ENCODE peak calls at places on chromosomes 11 and 22, in nine cellular contexts. N is hypothalamus; V is mucosa of gallbladder; D is activated effector memory CD4-positive, alpha-beta T cell treated with anti-CD3 and anti-CD28 coated beads, Interleukin-2, amount 50 U/mL, for 16 hours; O is kidney tubule cell; K is stimulated activated CD8-positive, alpha-beta memory T cell treated with anti-CD3 and anti-CD28 coated beads, Interleukin-12 subunit alpha, Interleukin-12 subunit beta, amount 100 ng/mL, for 1 hour; W is activated CD8-positive, alpha-beta memory T cell treated with anti-CD3 and anti-CD28 coated beads for 1 hour; P is germinal center; Y is stimulated activated CD4-positive, alpha-beta T cell treated with anti-CD3 and anti-CD28 coated beads, Interleukin-2, amount 100 ng/mL, for 24 hours. S is an unnamed sample.

GRCh38 chr11:45560935-45561330 is 104.5 kb downstream of the CHST1 start:
- DNase-seq in K (no peak), O (no peak), Y (no peak), N (no peak), V (no peak), P (no peak), D (no peak), W (no peak), S (no peak)

GRCh38 chr22:20271114-20271994 is 3.2 kb upstream of the RTN4R start:
- DNase-seq in Y (no peak), W (no peak), V (no peak), D (no peak), K (no peak), O (no peak), P (no peak), N (no peak), S (no peak)

GRCh38 chr11:61338783-61339489 is 5.9 kb downstream of the TKFC start:
- DNase-seq in N (no peak), V (no peak), P (no peak), W (no peak), K (no peak), O (no peak), Y (no peak), D (peak), S (no peak)

GRCh38 chr11:117194267-117194666 is 4.9 kb upstream of the TAGLN start:
- DNase-seq in K (no peak), P (no peak), O (no peak), D (no peak), W (no peak), V (no peak), Y (no peak), N (no peak), S (no peak)

GRCh38 chr11:34155057-34155758 is 49.8 kb downstream of the NAT10 start:
- DNase-seq in K (no peak), Y (no peak), N (no peak), W (no peak), P (no peak), O (no peak), D (no peak), V (no peak), S (no peak)

GRCh38 chr11:7513210-7514098 is at the start of gene PPFIBP2:
- DNase-seq in K (peak), D (peak), N (peak), P (peak), W (peak), V (peak), O (peak), Y (peak), S (no peak)

GRCh38 chr22:32120603-32121002 is 38.5 kb downstream of the C22orf42 start:
- DNase-seq in O (no peak), Y (no peak), K (no peak), N (no peak), P (no peak), W (no peak), V (no peak), D (no peak), S (no peak)

GRCh38 chr11:2590131-2590950 is 109.5 kb downstream of the KCNQ1OT1 start:
- DNase-seq in D (no peak), V (no peak), P (no peak), W (no peak), O (no peak), Y (no peak), N (no peak), K (no peak), S (no peak)

GRCh38 chr22:46454910-46455269 is 82.5 kb downstream of the CELSR1 start:
- DNase-seq in Y (no peak), W (no peak), N (no peak), P (no peak), D (no peak), O (peak), V (no peak), K (no peak), S (no peak)

GRCh38 chr11:4480577-4481539 is 1.6 kb upstream of the OR52K1 start:
- DNase-seq in O (peak), K (no peak), V (no peak), W (no peak), Y (peak), N (no peak), P (no peak), D (no peak), S (no peak)

GRCh38 chr11:4072668-4073285 is 21.8 kb upstream of the RRM1 start:
- DNase-seq in W (no peak), O (peak), Y (peak), N (no peak), P (peak), V (peak), D (no peak), K (peak), S (no peak)

GRCh38 chr11:20162340-20162739 is 2.1 kb upstream of the DBX1 start:
- DNase-seq in Y (no peak), D (no peak), W (no peak), N (no peak), O (no peak), V (no peak), K (no peak), P (no peak), S (no peak)

GRCh38 chr11:68357568-68357967 is 45.2 kb downstream of the LRP5 start:
- DNase-seq in K (no peak), N (no peak), D (no peak), Y (no peak), W (no peak), P (no peak), O (no peak), V (no peak), S (no peak)

GRCh38 chr11:133681901-133682300 is 149.6 kb upstream of the OPCML start:
- DNase-seq in N (no peak), O (no peak), D (no peak), V (no peak), P (no peak), W (no peak), K (no peak), Y (no peak), S (no peak)

GRCh38 chr11:126172596-126173038 is 38.8 kb downstream of the RPUSD4 start:
- DNase-seq in Y (no peak), P (no peak), V (no peak), K (no peak), O (no peak), D (no peak), W (no peak), N (no peak), S (no peak)

GRCh38 chr11:117121176-117121575 is 22.9 kb upstream of the PAFAH1B2 start:
- DNase-seq in O (no peak), P (no peak), N (no peak), D (no peak), K (no peak), W (no peak), Y (no peak), V (no peak), S (no peak)

GRCh38 chr11:75949023-75949672 is 134.1 kb downstream of the UVRAG start:
- DNase-seq in N (no peak), O (no peak), W (no peak), D (no peak), K (no peak), Y (no peak), V (no peak), P (no peak), S (no peak)

GRCh38 chr11:130050272-130050671 is 19.4 kb upstream of the APLP2 start:
- DNase-seq in O (no peak), V (no peak), N (no peak), D (no peak), W (no peak), P (no peak), K (no peak), Y (no peak), S (no peak)

GRCh38 chr22:28894793-28895192 is 11.4 kb downstream of the ZNRF3 start:
- DNase-seq in D (no peak), Y (no peak), K (no peak), P (no peak), O (no peak), N (no peak), V (no peak), W (no peak), S (no peak)

GRCh38 chr22:27105142-27106025 is 448.0 kb downstream of the MIAT start:
- DNase-seq in O (peak), W (no peak), N (no peak), V (peak), P (no peak), D (no peak), K (no peak), Y (no peak), S (no peak)

GRCh38 chr11:2804189-2804588 is 81.4 kb downstream of the CDKN1C start:
- DNase-seq in P (no peak), Y (no peak), W (no peak), D (no peak), O (no peak), V (no peak), N (no peak), K (no peak), S (no peak)

GRCh38 chr11:133115099-133115498 is 417.2 kb downstream of the OPCML start:
- DNase-seq in K (no peak), D (no peak), N (no peak), W (no peak), P (no peak), Y (no peak), V (no peak), O (no peak), S (no peak)

GRCh38 chr11:61353109-61354067 is 8.3 kb downstream of the CYB561A3 start:
- DNase-seq in N (no peak), K (no peak), W (no peak), P (no peak), O (no peak), D (no peak), V (no peak), Y (no peak), S (no peak)

GRCh38 chr11:8381343-8381742 is 117.7 kb upstream of the LMO1 start:
- DNase-seq in N (no peak), Y (no peak), D (no peak), O (no peak), P (no peak), K (no peak), V (no peak), W (no peak), S (no peak)

GRCh38 chr11:44263711-44264110 is 46.2 kb downstream of the ALX4 start:
- DNase-seq in O (no peak), W (no peak), V (no peak), D (no peak), Y (no peak), N (no peak), P (no peak), K (no peak), S (no peak)

GRCh38 chr11:75204685-75205667 is 35.6 kb upstream of the TPBGL start:
- DNase-seq in P (peak), K (peak), D (peak), N (peak), W (peak), O (peak), Y (peak), V (peak), S (no peak)

GRCh38 chr11:66287256-66288137 is 1.4 kb downstream of the YIF1A start:
- DNase-seq in V (no peak), W (no peak), D (no peak), N (no peak), O (no peak), K (no peak), P (no peak), Y (no peak), S (no peak)

GRCh38 chr11:72534859-72535547 is 100.7 kb upstream of the CLPB start:
- DNase-seq in V (peak), Y (no peak), D (no peak), N (no peak), W (no peak), P (no peak), K (no peak), O (no peak), S (no peak)

GRCh38 chr22:40419718-40420117 is 49.3 kb downstream of the SGSM3 start:
- DNase-seq in V (no peak), K (no peak), Y (no peak), N (no peak), W (no peak), D (no peak), O (no peak), P (no peak), S (no peak)

GRCh38 chr11:34136420-34136819 is 31.0 kb downstream of the NAT10 start:
- DNase-seq in D (no peak), P (no peak), V (no peak), W (no peak), O (no peak), N (no peak), Y (no peak), K (no peak), S (no peak)

GRCh38 chr22:22949953-22950352 is 62.3 kb downstream of the IGLL5 start:
- DNase-seq in N (no peak), O (no peak), Y (no peak), W (no peak), D (no peak), V (no peak), P (no peak), K (no peak), S (no peak)

GRCh38 chr22:22156716-22157499 is 87.7 kb upstream of the VPREB1 start:
- DNase-seq in W (peak), P (peak), K (peak), N (no peak), Y (peak), D (peak), O (peak), V (peak), S (no peak)

GRCh38 chr11:64237484-64237951 is 3.1 kb downstream of the VEGFB start:
- DNase-seq in N (no peak), V (peak), D (no peak), P (no peak), Y (no peak), W (no peak), K (no peak), O (peak), S (no peak)

GRCh38 chr11:69486056-69486772 is 4.8 kb downstream of the LINC01488 start:
- DNase-seq in P (no peak), O (no peak), D (no peak), W (no peak), V (no peak), K (no peak), N (no peak), Y (no peak), S (no peak)

GRCh38 chr11:748007-748359 is 719 bp downstream of the TALDO1 start:
- DNase-seq in N (no peak), K (no peak), V (no peak), Y (no peak), O (peak), D (no peak), W (no peak), P (no peak), S (no peak)

GRCh38 chr11:8818421-8818820 is 92.6 kb upstream of the AKIP1 start:
- DNase-seq in W (no peak), K (no peak), P (no peak), N (no peak), V (no peak), O (no peak), Y (no peak), D (no peak), S (no peak)

GRCh38 chr22:45127866-45128265 is 35.9 kb upstream of the NUP50 start:
- DNase-seq in V (no peak), D (no peak), P (no peak), K (no peak), W (no peak), N (no peak), O (peak), Y (no peak), S (no peak)

GRCh38 chr22:32205974-32206773 is 1.3 kb upstream of the RFPL2 start:
- DNase-seq in P (no peak), W (no peak), N (no peak), O (no peak), K (no peak), V (no peak), Y (no peak), D (no peak), S (no peak)

S was measured in SIG-M5.